ENCODE peak calls at places on chromosomes 5 and 9, in eight cellular contexts. X is heart right ventricle; Y is BJ; K is colonic mucosa; I is activated CD8-positive, alpha-beta T cell treated with anti-CD3 and anti-CD28 coated beads for 36 hours; T is A549; L is mesothelial cell of epicardium; M is neural crest cell. J is an unnamed sample.

GRCh38 chr9:136695955-136696354 is 8.7 kb upstream of the AGPAT2 start:
- DNase-seq in K (no peak), X (no peak), L (no peak), Y (no peak), I (no peak), T (no peak), M (no peak), J (no peak)

GRCh38 chr5:31823477-31823876 is 184.5 kb downstream of the PDZD2 start:
- DNase-seq in L (no peak), Y (no peak), T (no peak), X (no peak), M (no peak), K (no peak), I (no peak), J (no peak)

GRCh38 chr5:159210306-159210722 is 961 bp upstream of the RNF145 start:
- DNase-seq in K (peak; percentile 58), I (peak; percentile 30), T (peak; percentile 55), Y (no peak), L (no peak), M (no peak), X (no peak), J (no peak)

GRCh38 chr5:39691993-39692392 is 267.2 kb upstream of the DAB2 start:
- DNase-seq in M (no peak), X (no peak), K (no peak), I (no peak), L (no peak), T (no peak), Y (no peak), J (no peak)

GRCh38 chr5:34464820-34465219 is 191.3 kb upstream of the RAI14 start:
- DNase-seq in X (no peak), K (no peak), L (no peak), Y (no peak), M (no peak), T (no peak), I (no peak), J (no peak)

GRCh38 chr9:136324501-136325300 is 2.6 kb upstream of the GPSM1 start:
- DNase-seq in M (no peak), T (no peak), L (no peak), X (peak; percentile 50), K (no peak), Y (no peak), I (no peak), J (no peak)

GRCh38 chr9:3468407-3469205 is 57.2 kb downstream of the RFX3 start:
- DNase-seq in L (no peak), Y (no peak), K (no peak), X (no peak), I (no peak), T (no peak), M (no peak), J (no peak)

GRCh38 chr5:115100556-115100955 is 69.2 kb downstream of the TRIM36 start:
- DNase-seq in M (no peak), I (no peak), X (no peak), K (peak; percentile 33), T (no peak), Y (no peak), L (no peak), J (peak; percentile 62)

GRCh38 chr5:35651002-35651756 is 33.5 kb downstream of the SPEF2 start:
- DNase-seq in Y (no peak), L (no peak), K (peak; percentile 22), I (peak; percentile 78), M (peak; percentile 25), X (no peak), T (peak; percentile 5), J (peak; percentile 50)

GRCh38 chr5:96254980-96255681 is 177.9 kb downstream of the PCSK1 start:
- DNase-seq in K (no peak), I (no peak), T (no peak), X (no peak), M (no peak), L (no peak), Y (peak; percentile 97), J (peak; percentile 93)

GRCh38 chr5:14407051-14407450 is 174.5 kb upstream of the OTULINL start:
- DNase-seq in T (no peak), X (no peak), L (no peak), K (no peak), Y (no peak), M (no peak), I (no peak), J (peak; percentile 35)

GRCh38 chr5:100691545-100691944 is 156.4 kb downstream of the FAM174A start:
- DNase-seq in M (no peak), Y (peak; percentile 9), X (no peak), I (no peak), T (no peak), K (no peak), L (no peak), J (no peak)

GRCh38 chr5:14174235-14174636 is 31.1 kb downstream of the TRIO start:
- DNase-seq in M (no peak), T (no peak), K (no peak), X (no peak), I (no peak), L (no peak), Y (no peak), J (no peak)

GRCh38 chr9:18746631-18747030 is 272.7 kb downstream of the ADAMTSL1 start:
- DNase-seq in M (no peak), L (no peak), K (no peak), T (no peak), X (no peak), Y (no peak), I (no peak), J (no peak)

GRCh38 chr9:77750284-77750683 is 102.2 kb upstream of the GNA14 start:
- DNase-seq in Y (no peak), T (no peak), K (no peak), I (no peak), X (no peak), L (no peak), M (no peak), J (peak; percentile 51)

GRCh38 chr9:77752566-77752965 is 104.4 kb upstream of the GNA14 start:
- DNase-seq in X (no peak), L (no peak), K (no peak), Y (peak; percentile 87), T (no peak), M (no peak), I (no peak), J (peak; percentile 88)

GRCh38 chr9:77753183-77753582 is 105.1 kb upstream of the GNA14 start:
- DNase-seq in I (no peak), L (no peak), K (no peak), Y (no peak), M (no peak), X (no peak), T (no peak), J (no peak)

GRCh38 chr9:77750981-77751340 is 102.8 kb upstream of the GNA14 start:
- DNase-seq in M (no peak), L (no peak), K (no peak), Y (no peak), T (no peak), I (no peak), X (no peak), J (no peak)

GRCh38 chr9:77751341-77752091 is 103.4 kb upstream of the GNA14 start:
- DNase-seq in Y (peak; percentile 80), K (peak; percentile 57), M (peak; percentile 20), L (no peak), T (peak; percentile 13), I (peak; percentile 37), X (peak; percentile 61), J (peak; percentile 79)
- TF ChIP-seq CTCF in Y (peak; percentile 49), K (peak; percentile 41), M (peak; percentile 74), L (peak; percentile 46), T (peak; percentile 86), I (peak; percentile 59), X (peak; percentile 68), J (peak; percentile 55)

DNA sequence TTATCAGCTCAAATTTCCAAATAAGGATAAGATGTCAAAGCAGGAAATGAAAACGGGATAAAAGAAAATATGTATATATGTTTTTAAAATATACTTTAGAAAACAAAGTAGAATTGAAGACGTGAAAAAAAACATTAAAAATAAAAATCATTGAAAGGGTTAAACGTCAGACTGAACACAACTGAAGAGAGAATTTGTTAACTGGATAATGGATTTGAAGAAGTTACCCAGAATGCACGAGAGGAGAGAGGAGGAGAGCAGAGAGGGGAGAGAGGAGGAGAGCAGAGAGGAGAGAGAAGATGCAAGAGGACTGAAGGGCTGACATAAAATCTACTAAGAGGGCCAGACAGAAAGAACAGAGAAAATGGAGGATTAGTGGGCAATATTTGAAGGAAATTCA is 88.0 kb downstream of the CDKN2A start:
- DNase-seq in X (no peak), M (no peak), Y (no peak), L (no peak), I (no peak), T (no peak), K (no peak), J (no peak)
- TF ChIP-seq CTCF in X (no peak), M (no peak), Y (no peak), L (no peak), I (no peak), T (no peak), K (no peak), J (no peak)

GRCh38 chr5:122415481-122416120 is 103.6 kb downstream of the SNCAIP start:
- DNase-seq in Y (peak; percentile 13), L (peak; percentile 64), X (peak; percentile 39), K (peak; percentile 57), I (peak; percentile 12), M (peak; percentile 47), T (peak; percentile 4), J (peak; percentile 70)
- TF ChIP-seq CTCF in Y (peak; percentile 78), L (peak; percentile 36), X (peak; percentile 70), K (peak; percentile 70), I (no peak), M (peak; percentile 75), T (peak; percentile 40), J (peak; percentile 75)

DNA sequence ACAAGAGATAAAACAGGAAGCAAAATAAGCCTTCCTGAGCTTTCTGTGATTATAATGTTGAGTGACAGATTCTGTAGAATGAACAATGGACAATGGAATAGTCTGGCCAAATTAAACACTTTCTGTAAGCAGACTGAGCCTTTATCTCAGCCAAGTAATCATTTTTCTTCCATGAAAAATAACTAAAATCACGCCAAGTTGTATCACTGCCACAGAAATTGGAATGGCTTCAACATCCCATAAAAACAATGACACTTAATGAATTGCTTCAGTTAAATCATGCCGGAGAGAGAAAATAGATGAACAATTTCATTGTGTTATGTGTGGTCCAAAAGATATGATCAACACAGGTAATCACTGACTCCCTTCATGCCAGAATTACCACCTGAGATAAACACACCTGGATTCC is 63.0 kb downstream of the TSSK1B start:
- DNase-seq in L (no peak), K (no peak), M (no peak), T (no peak), X (no peak), I (no peak), Y (no peak), J (no peak)
- TF ChIP-seq CTCF in L (no peak), K (no peak), M (no peak), T (no peak), X (no peak), I (no peak), Y (no peak), J (no peak)

GRCh38 chr5:81425569-81425968 is 31.6 kb upstream of the ACOT12 start:
- DNase-seq in Y (no peak), I (no peak), M (no peak), X (no peak), K (no peak), T (peak; percentile 8), L (no peak), J (peak; percentile 61)
- TF ChIP-seq CTCF in Y (peak; percentile 53), I (peak; percentile 83), M (peak; percentile 84), X (peak; percentile 75), K (peak; percentile 55), T (peak; percentile 75), L (peak; percentile 93), J (peak; percentile 44)

GRCh38 chr9:100445161-100445902 is 18.4 kb downstream of the MSANTD3 start:
- DNase-seq in M (no peak), T (no peak), K (no peak), I (no peak), Y (no peak), L (no peak), X (no peak), J (no peak)
- TF ChIP-seq CTCF in M (no peak), T (peak; percentile 16), K (no peak), I (no peak), Y (no peak), L (no peak), X (no peak), J (no peak)